ENCODE peak calls at places on chromosomes 13 and 19, in four cellular contexts. M, D, K and L are unnamed samples.

GRCh38 chr19:34232566-34233481 is 21.5 kb upstream of the GARRE1 start:
- DNase-seq in M (no peak), D (peak; percentile 16), K (peak; percentile 96), L (no peak)

GRCh38 chr13:95058680-95059079 is 242.6 kb downstream of the ABCC4 start:
- DNase-seq in M (no peak), D (no peak), K (no peak), L (peak; percentile 51)

GRCh38 chr19:13082192-13083007 is 20.3 kb downstream of the LYL1 start:
- DNase-seq in M (peak; percentile 74), D (no peak), K (no peak), L (no peak)

GRCh38 chr19:2129486-2129885 is 21.9 kb downstream of the AP3D1 start:
- DNase-seq in M (no peak), D (no peak), K (no peak), L (no peak)

GRCh38 chr19:18279516-18280246 is 1.7 kb downstream of the JUND start:
- DNase-seq in M (peak; percentile 97), D (peak; percentile 87), K (peak; percentile 91), L (peak; percentile 93)

GRCh38 chr13:60230593-60230992 is 66.9 kb upstream of the DIAPH3 start:
- DNase-seq in M (no peak), D (no peak), K (no peak), L (no peak)

GRCh38 chr13:112054616-112055015 is 12.3 kb upstream of the SOX1 start:
- DNase-seq in M (no peak), D (no peak), K (no peak), L (no peak)

GRCh38 chr13:99132295-99132835 is 68.3 kb upstream of the UBAC2 start:
- DNase-seq in M (no peak), D (no peak), K (no peak), L (no peak)

GRCh38 chr19:49570997-49571676 is 9.2 kb downstream of the NOSIP start:
- DNase-seq in M (peak; percentile 57), D (no peak), K (no peak), L (no peak)

GRCh38 chr13:113762075-113762474 is 3.0 kb downstream of the TMEM255B start:
- DNase-seq in M (no peak), D (no peak), K (no peak), L (no peak)

GRCh38 chr13:94416454-94417080 is 62.9 kb downstream of the DCT start:
- DNase-seq in M (peak; percentile 94), D (no peak), K (peak; percentile 15), L (no peak)

GRCh38 chr19:6108721-6109633 is 1.3 kb downstream of the RFX2 start:
- DNase-seq in M (peak; percentile 64), D (no peak), K (peak; percentile 59), L (peak; percentile 93)

GRCh38 chr13:111283991-111284390 is 36.5 kb upstream of the TEX29 start:
- DNase-seq in M (no peak), D (no peak), K (no peak), L (no peak)

GRCh38 chr13:33514362-33514761 is 228.8 kb upstream of the STARD13 start:
- DNase-seq in M (peak; percentile 68), D (no peak), K (no peak), L (no peak)

GRCh38 chr13:52345048-52345447 is 60.9 kb downstream of the THSD1 start:
- DNase-seq in M (no peak), D (no peak), K (peak; percentile 60), L (no peak)

GRCh38 chr13:79936368-79937136 is 404.4 kb downstream of the SPRY2 start:
- DNase-seq in M (no peak), D (peak; percentile 55), K (peak; percentile 98), L (no peak)

GRCh38 chr19:30071871-30072270 is 129.8 kb downstream of the URI1 start:
- DNase-seq in M (no peak), D (no peak), K (no peak), L (no peak)

GRCh38 chr13:23087884-23088283 is 92.9 kb upstream of the SGCG start:
- DNase-seq in M (peak; percentile 70), D (no peak), K (no peak), L (no peak)

GRCh38 chr19:8505680-8506401 is 3.4 kb upstream of the PRAM1 start:
- DNase-seq in M (peak; percentile 92), D (peak; percentile 53), K (peak; percentile 52), L (peak; percentile 81)

DNA sequence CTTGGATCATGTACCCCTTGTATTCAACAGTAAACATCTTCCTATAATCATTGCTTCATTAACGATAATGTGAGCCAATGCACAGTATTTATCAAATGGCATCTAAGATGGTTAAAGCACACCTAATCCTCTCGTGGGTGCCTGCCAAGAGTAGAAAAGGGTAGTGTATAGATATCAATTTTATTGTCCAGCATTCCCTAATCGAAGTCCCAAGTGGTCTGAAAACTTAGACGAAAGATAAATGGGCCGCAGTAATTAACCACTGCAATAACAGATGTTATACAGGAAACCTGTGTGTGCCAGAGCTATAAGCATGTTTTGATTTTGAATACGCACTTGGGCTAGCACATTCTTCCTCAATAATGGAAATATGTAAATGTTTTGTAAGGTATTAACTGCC is 642 bp upstream of the MBNL2 start:
- DNase-seq in M (no peak), D (no peak), K (no peak), L (no peak)
- H3K27ac ChIP-seq in M (no peak overlapping the region), D (peak overlapping the region; percentile 82), K (peak overlapping the region; percentile 97), L (peak overlapping the region; percentile 90)

DNA sequence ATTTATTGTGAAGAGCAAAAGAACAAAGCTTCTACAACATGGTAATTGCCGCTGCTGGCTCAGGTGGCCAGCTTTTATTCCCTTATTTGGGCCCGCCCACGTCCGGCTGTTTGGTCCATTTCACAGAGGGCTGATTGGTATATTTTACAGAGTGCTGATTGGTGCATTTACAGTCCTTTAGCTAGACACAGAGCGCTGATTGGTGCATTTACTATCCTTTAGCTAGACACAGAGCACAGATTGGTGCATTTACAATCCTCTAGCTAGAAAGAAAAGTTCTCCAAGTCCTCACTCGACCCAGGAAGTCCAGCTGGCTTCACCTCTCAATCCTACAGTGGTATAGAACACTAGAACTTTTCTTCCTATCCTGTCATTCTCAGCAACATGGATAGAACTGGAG is 33.7 kb upstream of the FARP1 start:
- DNase-seq in M (no peak), D (no peak), K (no peak), L (no peak)
- H3K27ac ChIP-seq in M (no peak overlapping the region), D (no peak overlapping the region), K (no peak overlapping the region), L (no peak overlapping the region)

DNA sequence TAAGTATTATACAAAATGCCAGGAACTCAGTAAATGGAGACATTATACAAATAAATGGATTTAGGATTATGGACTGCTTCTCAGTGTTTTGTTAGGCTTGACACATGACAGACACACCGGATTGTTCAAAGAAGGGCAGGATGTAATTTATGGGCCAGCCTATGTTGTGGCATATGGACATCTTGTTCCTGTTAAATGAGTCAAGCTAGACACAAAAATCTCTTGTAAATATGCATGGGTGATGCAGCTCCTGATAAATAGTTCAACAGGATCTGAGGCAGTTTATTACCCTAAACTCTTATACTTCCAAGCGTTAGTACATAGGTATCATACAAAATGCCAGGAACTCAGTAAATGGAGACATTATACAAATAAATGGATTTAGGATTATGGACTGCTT is 502.3 kb downstream of the TBC1D4 start:
- DNase-seq in M (no peak), D (no peak), K (no peak), L (no peak)
- H3K27ac ChIP-seq in M (no peak overlapping the region), D (no peak overlapping the region), K (no peak overlapping the region), L (no peak overlapping the region)

DNA sequence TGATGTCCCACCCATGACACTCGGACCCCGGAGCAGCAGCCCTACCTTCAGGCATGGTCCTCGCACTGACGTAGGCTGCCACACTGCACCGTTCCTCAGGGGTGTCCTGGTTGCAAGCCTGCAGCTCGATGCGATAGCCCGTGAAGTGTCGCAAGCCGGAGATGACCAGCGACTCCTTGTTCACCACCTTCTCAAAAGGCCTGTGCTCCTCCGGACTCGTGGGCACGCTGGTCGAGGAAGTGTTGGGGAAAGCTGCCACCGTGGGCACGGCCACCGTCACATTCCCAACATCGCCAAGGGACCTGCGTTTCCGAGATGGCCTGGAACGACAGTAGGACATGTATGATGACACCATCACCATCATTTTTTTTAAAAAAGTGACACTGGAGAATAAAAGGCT is 73.3 kb downstream of the ZNF557 start:
- DNase-seq in M (no peak), D (no peak), K (no peak), L (peak; percentile 49)
- H3K27ac ChIP-seq in M (no peak overlapping the region), D (no peak overlapping the region), K (no peak overlapping the region), L (no peak overlapping the region)

GRCh38 chr19:10773969-10774368 is 56.1 kb downstream of the DNM2 start:
- DNase-seq in M (no peak), D (no peak), K (peak; percentile 17), L (no peak)
- H3K27ac ChIP-seq in M (no peak overlapping the region), D (no peak overlapping the region), K (no peak overlapping the region), L (no peak overlapping the region)